ENCODE peak calls at places on chromosomes 11 and 22, in six cellular contexts. M is sigmoid colon; Y is stimulated activated naive CD4-positive, alpha-beta T cell treated with Interleukin-2 at 50 U/mL for 16 hours; E is lung microvascular endothelial cell; Z is NCI-H187; H is stimulated activated CD8-positive, alpha-beta memory T cell treated with anti-CD3 and anti-CD28 coated beads, Interleukin-12 subunit alpha, Interleukin-12 subunit beta, amount 100 ng/mL, for 1 hour. U is an unnamed sample.

GRCh38 chr11:64378335-64378884 is 19.4 kb downstream of the RPS6KA4 start:
- DNase-seq in Y (no peak), Z (no peak), H (no peak), M (no peak), E (no peak), U (no peak)

GRCh38 chr11:90204832-90205646 is 17.8 kb downstream of the CHORDC1 start:
- DNase-seq in Y (no peak), E (peak; percentile 68), M (no peak), H (no peak), Z (peak; percentile 1), U (peak; percentile 56)

GRCh38 chr11:104572279-104572678 is 326.0 kb downstream of the CASP12 start:
- DNase-seq in Z (no peak), M (no peak), H (no peak), Y (no peak), E (no peak), U (no peak)

GRCh38 chr11:2528301-2529050 is 83.7 kb downstream of the KCNQ1 start:
- DNase-seq in Y (no peak), M (no peak), H (no peak), E (no peak), Z (no peak), U (no peak)

GRCh38 chr11:125935629-125936199 is 10.1 kb upstream of the VSIG10L2 start:
- DNase-seq in Z (no peak), M (peak; percentile 62), E (no peak), Y (no peak), H (no peak), U (no peak)

GRCh38 chr11:117305145-117305544 is 10.9 kb downstream of the BACE1 start:
- DNase-seq in Y (no peak), H (no peak), Z (no peak), M (peak; percentile 36), E (no peak), U (no peak)

GRCh38 chr22:39090426-39091064 is 6.5 kb upstream of the APOBEC3H start:
- DNase-seq in E (no peak), Y (peak; percentile 84), M (no peak), H (peak; percentile 73), Z (no peak), U (no peak)

GRCh38 chr22:37330200-37331033 is 48.1 kb downstream of the CYTH4 start:
- DNase-seq in M (no peak), Z (no peak), H (no peak), E (peak; percentile 72), Y (peak; percentile 25), U (peak; percentile 69)

GRCh38 chr22:31162015-31162765 is 2.2 kb downstream of the RNF185 start:
- DNase-seq in Y (no peak), Z (no peak), M (no peak), H (no peak), E (no peak), U (no peak)

GRCh38 chr11:81967242-81967641 is 766.4 kb downstream of the FAM181B start:
- DNase-seq in Z (no peak), M (no peak), H (no peak), Y (no peak), E (no peak), U (no peak)

GRCh38 chr11:9838229-9838628 is 174.4 kb downstream of the SWAP70 start:
- DNase-seq in E (peak; percentile 70), M (no peak), Z (no peak), Y (no peak), H (no peak), U (no peak)

GRCh38 chr11:129557421-129557820 is 181.8 kb downstream of the BARX2 start:
- DNase-seq in Y (no peak), H (no peak), M (no peak), E (no peak), Z (no peak), U (no peak)

GRCh38 chr11:111770581-111771134 is 4.5 kb upstream of the PPP2R1B start:
- DNase-seq in Y (no peak), E (no peak), H (no peak), Z (no peak), M (no peak), U (no peak)

GRCh38 chr22:43925433-43926348 is 2.1 kb downstream of the PNPLA3 start:
- DNase-seq in Y (no peak), M (no peak), Z (no peak), H (no peak), E (no peak), U (peak; percentile 53)

GRCh38 chr22:23106906-23107367 is 34.9 kb downstream of the RSPH14 start:
- DNase-seq in Y (no peak), H (no peak), E (no peak), M (no peak), Z (no peak), U (no peak)